ENCODE peak calls at places on chromosomes 1 and 21, in seven cellular contexts. X, C, F, U, R, I and K are unnamed samples. For H3K27me3, the result is how much of the 10 kb centered on the place peaks cover.

GRCh38 chr21:42580793-42581201 is 67.1 kb downstream of the SLC37A1 start:
- DNase-seq in I (no peak), U (no peak), X (no peak), R (no peak), C (no peak), F (no peak), K (no peak)

GRCh38 chr1:30895382-30895941 is 13.1 kb downstream of the SDC3 start:
- DNase-seq in X (no peak), R (no peak), I (no peak), C (no peak), U (no peak), F (no peak), K (no peak)

GRCh38 chr1:161215079-161215478 is at the start of gene FCER1G:
- DNase-seq in R (peak), X (peak), C (no peak), I (peak), F (no peak), U (no peak), K (no peak)

GRCh38 chr1:29967261-29967660 is 730.9 kb downstream of the PTPRU start:
- DNase-seq in U (no peak), C (no peak), I (no peak), F (no peak), X (no peak), R (no peak), K (no peak)

GRCh38 chr1:57162607-57163235 is 196.9 kb upstream of the C8B start:
- DNase-seq in F (no peak), C (no peak), U (no peak), X (peak), R (peak), I (no peak), K (no peak)

GRCh38 chr1:227905573-227906487 is 41.9 kb downstream of the WNT9A start:
- DNase-seq in X (no peak), R (no peak), C (no peak), I (no peak), U (no peak), F (no peak), K (no peak)

GRCh38 chr1:245753807-245754206 is 599.0 kb downstream of the KIF26B start:
- DNase-seq in R (no peak), I (no peak), F (no peak), U (no peak), C (no peak), X (no peak), K (no peak)

GRCh38 chr1:18160290-18160942 is 52.8 kb downstream of the IGSF21 start:
- DNase-seq in U (no peak), X (peak), F (no peak), R (peak), C (peak), I (peak), K (no peak)

GRCh38 chr1:118504231-118504644 is 319.2 kb upstream of the SPAG17 start:
- DNase-seq in I (no peak), F (no peak), R (no peak), C (no peak), X (no peak), U (no peak), K (no peak)

GRCh38 chr1:246488674-246489073 is 18.4 kb downstream of the SMYD3 start:
- DNase-seq in I (no peak), F (no peak), X (no peak), C (no peak), U (no peak), R (no peak), K (no peak)

GRCh38 chr1:44785501-44786137 is 2.4 kb downstream of the BEST4 start:
- DNase-seq in F (no peak), R (no peak), I (peak), X (no peak), U (no peak), C (no peak), K (no peak)

GRCh38 chr1:117237701-117238413 is 27.1 kb upstream of the VTCN1 start:
- DNase-seq in R (no peak), X (no peak), F (peak), I (no peak), U (no peak), C (no peak), K (no peak)

GRCh38 chr1:204853446-204853845 is 17.2 kb upstream of the NFASC start:
- DNase-seq in R (no peak), F (no peak), X (no peak), C (no peak), U (no peak), I (no peak), K (no peak)

GRCh38 chr1:83922431-83922830 is 76.5 kb downstream of the TTLL7 start:
- DNase-seq in R (no peak), I (no peak), F (no peak), C (no peak), X (no peak), U (no peak), K (no peak)

GRCh38 chr1:40782371-40782956 is 1.1 kb upstream of the KCNQ4 start:
- DNase-seq in F (no peak), R (peak), U (no peak), C (no peak), I (no peak), X (peak), K (no peak)
- TF ChIP-seq CTCF in F (no peak), R (no peak), U (peak), C (no peak), I (no peak), X (no peak), K (no peak)

DNA sequence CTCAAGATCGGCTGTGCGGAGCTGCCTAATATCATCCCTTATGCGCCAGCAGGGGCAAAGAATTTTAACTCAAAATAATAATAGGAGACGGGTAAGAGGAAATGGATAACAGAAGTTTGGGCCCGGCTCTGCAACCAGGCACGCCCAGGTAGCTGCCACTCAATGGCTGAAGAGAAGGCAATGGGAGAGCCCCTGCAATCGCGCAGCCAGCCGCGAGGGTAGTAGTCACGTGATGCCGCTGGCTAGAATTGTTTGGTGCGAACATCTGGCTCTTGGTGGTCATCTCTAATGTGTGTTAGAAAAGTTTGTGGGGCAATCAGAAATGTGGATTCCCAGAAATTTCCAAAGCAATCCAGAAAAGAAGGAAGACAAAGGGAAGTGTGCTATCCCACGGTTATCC is 12.3 kb downstream of the BARHL2 start:
- DNase-seq in C (no peak), F (no peak), I (no peak), X (no peak), U (no peak), R (no peak), K (no peak)
- H3K27me3 ChIP-seq in C (under half), F (under half), I (half or more), X (half or more), U (under half), R (half or more), K (under half)

GRCh38 chr1:211630236-211631081 is 45.0 kb downstream of the NEK2 start:
- DNase-seq in X (peak), I (peak), R (peak), F (no peak), U (no peak), C (no peak), K (no peak)
- TF ChIP-seq CTCF in X (peak), I (no peak), R (no peak), F (no peak), U (no peak), C (no peak), K (no peak)

GRCh38 chr1:179744401-179745130 is 1.5 kb downstream of the FAM163A start:
- DNase-seq in R (no peak), I (no peak), F (no peak), C (no peak), X (no peak), U (no peak), K (no peak)

GRCh38 chr1:179742717-179743678 is at the start of gene FAM163A:
- DNase-seq in R (no peak), U (no peak), F (no peak), C (no peak), I (no peak), X (no peak), K (no peak)

GRCh38 chr1:179743679-179744400 is 749 bp downstream of the FAM163A start:
- DNase-seq in U (no peak), R (no peak), F (no peak), X (no peak), I (no peak), C (no peak), K (no peak)

GRCh38 chr1:179745743-179746142 is 2.7 kb downstream of the FAM163A start:
- DNase-seq in R (no peak), X (no peak), I (no peak), C (no peak), U (no peak), F (no peak), K (no peak)

GRCh38 chr1:179745131-179745611 is 2.1 kb downstream of the FAM163A start:
- DNase-seq in C (no peak), I (no peak), R (no peak), F (no peak), U (no peak), X (no peak), K (no peak)
- H3K27me3 ChIP-seq in C (under half), I (half or more), R (half or more), F (under half), U (under half), X (half or more), K (under half)

GRCh38 chr21:46661211-46661625 is 25.7 kb downstream of the PRMT2 start:
- DNase-seq in R (peak), F (no peak), C (no peak), U (no peak), X (peak), I (peak), K (no peak)
- TF ChIP-seq CTCF in R (peak), F (no peak), C (peak), U (peak), X (peak), I (peak), K (no peak)

GRCh38 chr21:44684483-44684882 is 2.5 kb upstream of the KRTAP12-1 start:
- DNase-seq in C (no peak), F (no peak), R (no peak), U (no peak), I (no peak), X (no peak), K (no peak)
- H3K27me3 ChIP-seq in C (under half), F (half or more), R (under half), U (under half), I (under half), X (under half), K (under half)

DNA sequence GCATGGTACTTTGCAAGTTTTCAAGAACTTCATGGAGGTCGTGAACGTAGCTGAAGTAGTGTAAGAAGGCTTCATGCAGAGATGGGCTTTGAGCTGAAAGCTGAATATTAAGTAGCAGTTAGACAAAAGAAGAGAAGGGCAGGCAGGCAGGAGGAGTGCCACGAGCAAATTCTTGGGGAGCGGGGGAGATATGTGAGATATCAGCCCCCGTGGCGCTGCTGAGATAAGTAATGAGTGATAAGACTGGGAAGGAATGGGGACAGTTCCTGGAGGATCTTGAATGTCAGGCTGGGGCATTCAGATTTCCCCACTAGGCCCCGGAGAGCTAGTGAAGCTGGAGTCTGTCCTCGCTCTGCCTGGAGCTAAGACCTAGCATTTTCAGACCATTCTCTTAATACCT is 27.9 kb upstream of the KIRREL1 start:
- DNase-seq in F (no peak), I (no peak), X (no peak), C (no peak), R (no peak), U (no peak), K (peak)
- TF ChIP-seq CTCF in F (no peak), I (no peak), X (no peak), C (no peak), R (no peak), U (no peak), K (no peak)